ENCODE peak calls at places on chromosomes 6 and 20, in eight cellular contexts. Z is stimulated activated CD4-positive, alpha-beta T cell treated with anti-CD3 and anti-CD28 coated beads, Interleukin-1b, Interleukin-23, amount 100 ng/mL, for 24 hours; B is stimulated activated CD8-positive, alpha-beta memory T cell treated with anti-CD3 and anti-CD28 coated beads, Interleukin-15, amount 100 ng/mL, for 24 hours; X is HS-27A; Y is foreskin melanocyte; P is HT1080; V is H54; M is T-helper 1 cell. N is an unnamed sample.

GRCh38 chr20:36825374-36826104 is 50.4 kb upstream of the TLDC2 start:
- DNase-seq in Z (no peak), B (no peak), X (no peak), Y (no peak), P (no peak), V (no peak), M (no peak), N (no peak)

GRCh38 chr6:43695078-43695966 is 7.7 kb upstream of the MRPS18A start:
- DNase-seq in Z (no peak), B (no peak), X (no peak), Y (no peak), P (no peak), V (no peak), M (no peak), N (no peak)

GRCh38 chr20:22003680-22004079 is 298.2 kb downstream of the PAX1 start:
- DNase-seq in Z (no peak), B (no peak), X (no peak), Y (no peak), P (no peak), V (no peak), M (no peak), N (no peak)

GRCh38 chr6:53910834-53911233 is 116.0 kb downstream of the LRRC1 start:
- DNase-seq in Z (no peak), B (no peak), X (no peak), Y (no peak), P (no peak), V (no peak), M (no peak), N (no peak)

GRCh38 chr6:153231048-153231635 is 100.1 kb upstream of the RGS17 start:
- DNase-seq in Z (no peak), B (no peak), X (no peak), Y (peak; percentile 39), P (peak; percentile 15), V (peak; percentile 6), M (no peak), N (no peak)

GRCh38 chr6:11207199-11207968 is 25.1 kb downstream of the NEDD9 start:
- DNase-seq in Z (no peak), B (no peak), X (peak; percentile 93), Y (peak; percentile 87), P (peak; percentile 96), V (no peak), M (no peak), N (peak; percentile 92)

GRCh38 chr6:47483853-47484546 is 6.4 kb downstream of the CD2AP start:
- DNase-seq in Z (no peak), B (no peak), X (no peak), Y (no peak), P (peak; percentile 74), V (no peak), M (no peak), N (no peak)

GRCh38 chr6:112337209-112337638 is 9.9 kb upstream of the RFPL4B start:
- DNase-seq in Z (no peak), B (no peak), X (peak; percentile 80), Y (peak; percentile 64), P (peak; percentile 79), V (peak; percentile 13), M (no peak), N (peak; percentile 64)

GRCh38 chr6:98579089-98579488 is 255.3 kb upstream of the POU3F2 start:
- DNase-seq in Z (no peak), B (no peak), X (no peak), Y (no peak), P (peak; percentile 2), V (no peak), M (no peak), N (no peak)

GRCh38 chr20:62742979-62743776 is 34.5 kb downstream of the NTSR1 start:
- DNase-seq in Z (no peak), B (no peak), X (no peak), Y (no peak), P (no peak), V (no peak), M (no peak), N (no peak)

GRCh38 chr6:126337323-126337722 is 2.6 kb upstream of the CENPW start:
- DNase-seq in Z (no peak), B (no peak), X (no peak), Y (peak; percentile 1), P (peak; percentile 20), V (no peak), M (no peak), N (no peak)

GRCh38 chr20:24583169-24583792 is 113.9 kb downstream of the SYNDIG1 start:
- DNase-seq in Z (no peak), B (no peak), X (no peak), Y (no peak), P (no peak), V (no peak), M (no peak), N (no peak)

GRCh38 chr6:7262746-7263335 is 50.2 kb downstream of the SSR1 start:
- DNase-seq in Z (no peak), B (no peak), X (no peak), Y (no peak), P (no peak), V (no peak), M (no peak), N (no peak)

GRCh38 chr6:118325220-118325860 is 222.8 kb upstream of the PLN start:
- DNase-seq in Z (no peak), B (no peak), X (peak; percentile 7), Y (no peak), P (peak; percentile 61), V (peak; percentile 1), M (no peak), N (no peak)

GRCh38 chr20:19338960-19339359 is 126.5 kb downstream of the SLC24A3 start:
- DNase-seq in Z (no peak), B (no peak), X (no peak), Y (no peak), P (no peak), V (no peak), M (no peak), N (no peak)

GRCh38 chr6:170067257-170067656 is 223.6 kb downstream of the DLL1 start:
- DNase-seq in Z (no peak), B (no peak), X (no peak), Y (no peak), P (no peak), V (no peak), M (no peak), N (no peak)

GRCh38 chr6:14950103-14950969 is 295.5 kb upstream of the JARID2 start:
- DNase-seq in Z (no peak), B (no peak), X (no peak), Y (no peak), P (no peak), V (no peak), M (no peak), N (no peak)

GRCh38 chr6:31386977-31387376 is 16.4 kb upstream of the MICA start:
- DNase-seq in Z (no peak), B (no peak), X (no peak), Y (no peak), P (no peak), V (no peak), M (no peak), N (no peak)

GRCh38 chr6:136290406-136291010 is 862 bp upstream of the BCLAF1 start:
- DNase-seq in Z (peak; percentile 41), B (peak; percentile 45), X (peak; percentile 73), Y (no peak), P (peak; percentile 76), V (peak; percentile 21), M (peak; percentile 67), N (peak; percentile 38)

GRCh38 chr6:102039450-102039849 is 645.9 kb downstream of the GRIK2 start:
- DNase-seq in Z (no peak), B (no peak), X (no peak), Y (no peak), P (no peak), V (no peak), M (no peak), N (no peak)

GRCh38 chr20:61895686-61896057 is 170.0 kb downstream of the TAF4 start:
- DNase-seq in Z (no peak), B (no peak), X (no peak), Y (no peak), P (no peak), V (no peak), M (no peak), N (no peak)

GRCh38 chr6:117513778-117514371 is 31.4 kb downstream of the DCBLD1 start:
- DNase-seq in Z (no peak), B (no peak), X (no peak), Y (no peak), P (no peak), V (no peak), M (no peak), N (no peak)

GRCh38 chr6:78835817-78836216 is 31.5 kb upstream of the IRAK1BP1 start:
- DNase-seq in Z (no peak), B (no peak), X (peak; percentile 7), Y (no peak), P (no peak), V (no peak), M (no peak), N (no peak)

GRCh38 chr6:5302995-5303622 is 41.8 kb downstream of the FARS2 start:
- DNase-seq in Z (peak; percentile 21), B (peak; percentile 6), X (no peak), Y (no peak), P (peak; percentile 23), V (no peak), M (peak; percentile 29), N (no peak)

GRCh38 chr6:108904731-108905130 is 56.5 kb downstream of the ARMC2 start:
- DNase-seq in Z (no peak), B (no peak), X (no peak), Y (no peak), P (no peak), V (no peak), M (no peak), N (no peak)

GRCh38 chr6:79158856-79159516 is 75.5 kb downstream of the HMGN3 start:
- DNase-seq in Z (no peak), B (no peak), X (no peak), Y (no peak), P (peak; percentile 56), V (no peak), M (no peak), N (no peak)

GRCh38 chr20:40868568-40869223 is 159.9 kb upstream of the TOP1 start:
- DNase-seq in Z (no peak), B (no peak), X (no peak), Y (no peak), P (peak; percentile 43), V (no peak), M (no peak), N (no peak)

GRCh38 chr20:43853174-43853803 is 61.4 kb upstream of the TOX2 start:
- DNase-seq in Z (no peak), B (no peak), X (no peak), Y (no peak), P (peak; percentile 32), V (no peak), M (no peak), N (no peak)

GRCh38 chr6:41638801-41639555 is 710 bp downstream of the MDFI start:
- DNase-seq in Z (no peak), B (no peak), X (no peak), Y (no peak), P (no peak), V (no peak), M (no peak), N (no peak)

GRCh38 chr6:119717942-119718341 is 368.4 kb upstream of the MAN1A1 start:
- DNase-seq in Z (no peak), B (no peak), X (no peak), Y (no peak), P (no peak), V (no peak), M (no peak), N (no peak)

GRCh38 chr6:136212616-136213396 is 37.3 kb downstream of the MTFR2 start:
- DNase-seq in Z (no peak), B (no peak), X (no peak), Y (no peak), P (no peak), V (no peak), M (no peak), N (no peak)

GRCh38 chr6:73079611-73079955 is 145.7 kb downstream of the KHDC1L start:
- DNase-seq in Z (no peak), B (no peak), X (peak; percentile 50), Y (peak; percentile 78), P (peak; percentile 74), V (peak; percentile 16), M (no peak), N (no peak)

GRCh38 chr6:169249057-169249456 is 4.6 kb downstream of the THBS2 start:
- DNase-seq in Z (no peak), B (no peak), X (no peak), Y (no peak), P (no peak), V (no peak), M (no peak), N (no peak)

GRCh38 chr6:140436023-140436811 is 1061.8 kb upstream of the CITED2 start:
- DNase-seq in Z (no peak), B (no peak), X (no peak), Y (peak; percentile 20), P (no peak), V (no peak), M (no peak), N (no peak)